ENCODE peak calls at places on chromosome 5, in seven cellular contexts. One of them, this sample, is unnamed. For H3K27me3, the result is how much of the 10 kb centered on the place peaks cover.

GRCh38 chr5:130168211-130168610 is 263.9 kb downstream of the CHSY3 start:
- DNase-seq in HCT116: no peak
- DNase-seq in astrocyte: peak
- DNase-seq in GM23248: peak
- DNase-seq in neural progenitor cell: no peak
- DNase-seq in fibroblast of lung: peak
- DNase-seq in neuronal stem cell: no peak
- DNase-seq in this sample: peak

GRCh38 chr5:107604146-107604910 is 66.4 kb downstream of the EFNA5 start:
- DNase-seq in astrocyte: no peak
- DNase-seq in HCT116: no peak
- DNase-seq in GM23248: no peak
- DNase-seq in neural progenitor cell: no peak
- DNase-seq in neuronal stem cell: no peak
- DNase-seq in fibroblast of lung: no peak
- DNase-seq in this sample: no peak

GRCh38 chr5:150458819-150459557 is 9.4 kb upstream of the RPS14 start:
- DNase-seq in neuronal stem cell: peak
- DNase-seq in astrocyte: no peak
- DNase-seq in neural progenitor cell: peak
- DNase-seq in HCT116: no peak
- DNase-seq in GM23248: peak
- DNase-seq in fibroblast of lung: peak
- DNase-seq in this sample: peak

GRCh38 chr5:138439537-138440225 is 824 bp downstream of the REEP2 start:
- DNase-seq in GM23248: no peak
- DNase-seq in fibroblast of lung: no peak
- DNase-seq in HCT116: no peak
- DNase-seq in neuronal stem cell: no peak
- DNase-seq in astrocyte: no peak
- DNase-seq in neural progenitor cell: peak
- DNase-seq in this sample: peak

GRCh38 chr5:160081495-160081894 is 37.8 kb downstream of the PWWP2A start:
- DNase-seq in fibroblast of lung: no peak
- DNase-seq in HCT116: no peak
- DNase-seq in GM23248: no peak
- DNase-seq in neuronal stem cell: no peak
- DNase-seq in neural progenitor cell: no peak
- DNase-seq in astrocyte: peak
- DNase-seq in this sample: no peak

GRCh38 chr5:150640311-150641005 is at the start of gene SYNPO:
- DNase-seq in GM23248: peak
- DNase-seq in neuronal stem cell: no peak
- DNase-seq in astrocyte: peak
- DNase-seq in HCT116: no peak
- DNase-seq in neural progenitor cell: no peak
- DNase-seq in fibroblast of lung: peak
- DNase-seq in this sample: peak

GRCh38 chr5:107633171-107633901 is 37.4 kb downstream of the EFNA5 start:
- DNase-seq in astrocyte: peak
- DNase-seq in GM23248: peak
- DNase-seq in fibroblast of lung: peak
- DNase-seq in neuronal stem cell: no peak
- DNase-seq in neural progenitor cell: peak
- DNase-seq in HCT116: no peak
- DNase-seq in this sample: no peak

GRCh38 chr5:39503148-39503547 is 78.4 kb upstream of the DAB2 start:
- DNase-seq in fibroblast of lung: peak
- DNase-seq in neural progenitor cell: no peak
- DNase-seq in astrocyte: no peak
- DNase-seq in GM23248: peak
- DNase-seq in HCT116: no peak
- DNase-seq in neuronal stem cell: no peak
- DNase-seq in this sample: peak

GRCh38 chr5:151251001-151251551 is 1.9 kb upstream of the GM2A start:
- DNase-seq in GM23248: no peak
- DNase-seq in neuronal stem cell: no peak
- DNase-seq in astrocyte: no peak
- DNase-seq in neural progenitor cell: no peak
- DNase-seq in fibroblast of lung: no peak
- DNase-seq in HCT116: no peak
- DNase-seq in this sample: no peak

GRCh38 chr5:132213666-132214065 is 14.0 kb downstream of the P4HA2 start:
- DNase-seq in HCT116: no peak
- DNase-seq in neural progenitor cell: no peak
- DNase-seq in astrocyte: no peak
- DNase-seq in GM23248: no peak
- DNase-seq in fibroblast of lung: no peak
- DNase-seq in neuronal stem cell: no peak
- DNase-seq in this sample: no peak

GRCh38 chr5:132209131-132209530 is 18.5 kb downstream of the P4HA2 start:
- DNase-seq in HCT116: no peak
- DNase-seq in neuronal stem cell: no peak
- DNase-seq in astrocyte: peak
- DNase-seq in GM23248: no peak
- DNase-seq in neural progenitor cell: no peak
- DNase-seq in fibroblast of lung: peak
- DNase-seq in this sample: no peak

GRCh38 chr5:132209901-132210545 is 17.6 kb downstream of the P4HA2 start:
- DNase-seq in HCT116: no peak
- DNase-seq in neuronal stem cell: no peak
- DNase-seq in fibroblast of lung: no peak
- DNase-seq in astrocyte: no peak
- DNase-seq in GM23248: no peak
- DNase-seq in neural progenitor cell: no peak
- DNase-seq in this sample: no peak

GRCh38 chr5:132211787-132212186 is 15.9 kb downstream of the P4HA2 start:
- DNase-seq in astrocyte: peak
- DNase-seq in GM23248: no peak
- DNase-seq in HCT116: no peak
- DNase-seq in fibroblast of lung: peak
- DNase-seq in neural progenitor cell: no peak
- DNase-seq in neuronal stem cell: no peak
- DNase-seq in this sample: no peak

GRCh38 chr5:132210944-132211343 is 16.7 kb downstream of the P4HA2 start:
- DNase-seq in neural progenitor cell: no peak
- DNase-seq in fibroblast of lung: no peak
- DNase-seq in neuronal stem cell: no peak
- DNase-seq in GM23248: no peak
- DNase-seq in HCT116: no peak
- DNase-seq in astrocyte: no peak
- DNase-seq in this sample: no peak
- H3K9ac ChIP-seq in neural progenitor cell: no peak
- H3K9ac ChIP-seq in fibroblast of lung: no peak
- H3K9ac ChIP-seq in neuronal stem cell: no peak
- H3K9ac ChIP-seq in GM23248: no peak
- H3K9ac ChIP-seq in HCT116: no peak
- H3K9ac ChIP-seq in astrocyte: no peak
- H3K9ac ChIP-seq in this sample: no peak

GRCh38 chr5:31995714-31996113 is 178.4 kb downstream of the GOLPH3 start:
- DNase-seq in neural progenitor cell: no peak
- DNase-seq in astrocyte: no peak
- DNase-seq in GM23248: no peak
- DNase-seq in HCT116: no peak
- DNase-seq in neuronal stem cell: no peak
- DNase-seq in fibroblast of lung: no peak
- DNase-seq in this sample: no peak

GRCh38 chr5:31995011-31995410 is 179.1 kb downstream of the GOLPH3 start:
- DNase-seq in HCT116: no peak
- DNase-seq in neuronal stem cell: no peak
- DNase-seq in fibroblast of lung: no peak
- DNase-seq in neural progenitor cell: no peak
- DNase-seq in GM23248: no peak
- DNase-seq in astrocyte: no peak
- DNase-seq in this sample: no peak

GRCh38 chr5:31999470-31999869 is 174.6 kb downstream of the GOLPH3 start:
- DNase-seq in neuronal stem cell: no peak
- DNase-seq in neural progenitor cell: no peak
- DNase-seq in HCT116: no peak
- DNase-seq in GM23248: no peak
- DNase-seq in fibroblast of lung: no peak
- DNase-seq in astrocyte: no peak
- DNase-seq in this sample: no peak

GRCh38 chr5:31993182-31993961 is 180.7 kb downstream of the GOLPH3 start:
- DNase-seq in HCT116: no peak
- DNase-seq in GM23248: peak
- DNase-seq in fibroblast of lung: peak
- DNase-seq in neural progenitor cell: no peak
- DNase-seq in astrocyte: peak
- DNase-seq in neuronal stem cell: no peak
- DNase-seq in this sample: peak

GRCh38 chr5:31996909-31997308 is 177.2 kb downstream of the GOLPH3 start:
- DNase-seq in neuronal stem cell: no peak
- DNase-seq in fibroblast of lung: no peak
- DNase-seq in neural progenitor cell: no peak
- DNase-seq in HCT116: no peak
- DNase-seq in GM23248: no peak
- DNase-seq in astrocyte: no peak
- DNase-seq in this sample: no peak
- H3K4me3 ChIP-seq in neuronal stem cell: no peak
- H3K4me3 ChIP-seq in fibroblast of lung: no peak
- H3K4me3 ChIP-seq in neural progenitor cell: no peak
- H3K4me3 ChIP-seq in HCT116: no peak
- H3K4me3 ChIP-seq in GM23248: no peak
- H3K4me3 ChIP-seq in astrocyte: no peak
- H3K4me3 ChIP-seq in this sample: no peak

DNA sequence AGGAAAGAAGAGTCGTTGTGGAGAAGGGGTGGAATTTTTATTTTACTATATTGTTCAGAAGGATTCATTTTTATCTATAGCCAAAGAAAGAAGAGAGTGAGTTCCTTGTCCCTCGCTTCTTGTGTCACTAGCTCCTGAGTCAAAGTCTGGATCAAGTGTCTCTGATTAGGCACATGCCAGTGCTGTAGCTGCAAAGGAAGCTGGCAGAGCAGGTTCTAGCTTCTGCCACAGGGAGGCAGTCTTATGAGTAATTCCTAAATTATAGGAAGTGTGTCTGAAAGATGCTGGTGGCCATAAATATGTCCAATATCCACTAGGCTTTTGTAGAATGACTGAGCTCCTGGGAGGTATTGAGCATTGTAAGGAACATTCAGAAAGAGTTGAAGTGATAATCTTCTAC is 84.7 kb downstream of the DOCK2 start:
- DNase-seq in astrocyte: no peak
- DNase-seq in GM23248: no peak
- DNase-seq in HCT116: no peak
- DNase-seq in fibroblast of lung: no peak
- DNase-seq in neural progenitor cell: no peak
- DNase-seq in neuronal stem cell: no peak
- DNase-seq in this sample: no peak
- H3K27me3 ChIP-seq in astrocyte: under half
- H3K27me3 ChIP-seq in GM23248: under half
- H3K27me3 ChIP-seq in HCT116: under half
- H3K27me3 ChIP-seq in fibroblast of lung: under half
- H3K27me3 ChIP-seq in neural progenitor cell: under half
- H3K27me3 ChIP-seq in neuronal stem cell: under half
- H3K27me3 ChIP-seq in this sample: under half

GRCh38 chr5:51227963-51228515 is 155.2 kb upstream of the ISL1 start:
- DNase-seq in neural progenitor cell: peak
- DNase-seq in astrocyte: no peak
- DNase-seq in fibroblast of lung: no peak
- DNase-seq in neuronal stem cell: no peak
- DNase-seq in GM23248: no peak
- DNase-seq in HCT116: no peak
- DNase-seq in this sample: no peak
- H3K9ac ChIP-seq in neural progenitor cell: no peak
- H3K9ac ChIP-seq in astrocyte: no peak
- H3K9ac ChIP-seq in fibroblast of lung: no peak
- H3K9ac ChIP-seq in neuronal stem cell: no peak
- H3K9ac ChIP-seq in GM23248: no peak
- H3K9ac ChIP-seq in HCT116: no peak
- H3K9ac ChIP-seq in this sample: no peak

DNA sequence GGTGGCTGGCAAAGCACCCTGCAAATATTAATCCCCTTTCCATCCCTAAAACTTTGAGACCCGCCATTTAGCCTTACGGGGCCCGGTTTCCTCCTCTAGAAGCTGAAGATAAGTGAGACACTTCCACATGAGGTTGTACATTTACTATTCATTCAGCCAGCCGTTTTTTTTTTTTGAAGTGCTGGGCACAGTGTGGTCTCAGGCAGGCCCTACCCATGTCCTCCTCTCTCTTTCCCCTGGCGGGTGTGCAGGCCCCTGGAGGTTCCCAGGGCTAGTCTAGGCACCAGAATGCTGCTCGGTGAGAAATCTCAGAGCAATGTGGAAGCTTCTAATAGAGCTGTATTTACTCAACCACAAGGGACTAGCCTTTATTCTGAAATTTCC is 107.4 kb upstream of the LARP1 start:
- DNase-seq in fibroblast of lung: no peak
- DNase-seq in HCT116: no peak
- DNase-seq in astrocyte: no peak
- DNase-seq in neuronal stem cell: no peak
- DNase-seq in neural progenitor cell: no peak
- DNase-seq in GM23248: peak
- DNase-seq in this sample: no peak
- H3K4me3 ChIP-seq in fibroblast of lung: no peak
- H3K4me3 ChIP-seq in HCT116: no peak
- H3K4me3 ChIP-seq in astrocyte: no peak
- H3K4me3 ChIP-seq in neuronal stem cell: no peak
- H3K4me3 ChIP-seq in neural progenitor cell: peak
- H3K4me3 ChIP-seq in GM23248: no peak
- H3K4me3 ChIP-seq in this sample: peak

GRCh38 chr5:115813719-115814118 is 2.7 kb downstream of the CDO1 start:
- DNase-seq in neural progenitor cell: peak
- DNase-seq in fibroblast of lung: peak
- DNase-seq in HCT116: no peak
- DNase-seq in neuronal stem cell: no peak
- DNase-seq in astrocyte: no peak
- DNase-seq in GM23248: no peak
- DNase-seq in this sample: no peak
- H3K27me3 ChIP-seq in neural progenitor cell: under half
- H3K27me3 ChIP-seq in fibroblast of lung: under half
- H3K27me3 ChIP-seq in HCT116: under half
- H3K27me3 ChIP-seq in neuronal stem cell: under half
- H3K27me3 ChIP-seq in astrocyte: under half
- H3K27me3 ChIP-seq in GM23248: under half
- H3K27me3 ChIP-seq in this sample: under half

GRCh38 chr5:122184676-122185255 is 55.4 kb downstream of the ZNF474 start:
- DNase-seq in astrocyte: no peak
- DNase-seq in neural progenitor cell: no peak
- DNase-seq in HCT116: no peak
- DNase-seq in GM23248: no peak
- DNase-seq in fibroblast of lung: no peak
- DNase-seq in neuronal stem cell: no peak
- DNase-seq in this sample: no peak

GRCh38 chr5:122183098-122183794 is 53.9 kb downstream of the ZNF474 start:
- DNase-seq in fibroblast of lung: peak
- DNase-seq in neuronal stem cell: no peak
- DNase-seq in GM23248: peak
- DNase-seq in neural progenitor cell: no peak
- DNase-seq in astrocyte: peak
- DNase-seq in HCT116: no peak
- DNase-seq in this sample: peak

GRCh38 chr5:122180863-122181519 is 51.6 kb downstream of the ZNF474 start:
- DNase-seq in fibroblast of lung: peak
- DNase-seq in neural progenitor cell: no peak
- DNase-seq in GM23248: peak
- DNase-seq in neuronal stem cell: no peak
- DNase-seq in HCT116: no peak
- DNase-seq in astrocyte: peak
- DNase-seq in this sample: peak

GRCh38 chr5:122183795-122184185 is 54.4 kb downstream of the ZNF474 start:
- DNase-seq in neuronal stem cell: no peak
- DNase-seq in fibroblast of lung: no peak
- DNase-seq in HCT116: no peak
- DNase-seq in astrocyte: no peak
- DNase-seq in GM23248: no peak
- DNase-seq in neural progenitor cell: no peak
- DNase-seq in this sample: no peak

GRCh38 chr5:122182491-122182921 is 53.2 kb downstream of the ZNF474 start:
- DNase-seq in fibroblast of lung: peak
- DNase-seq in GM23248: peak
- DNase-seq in neuronal stem cell: no peak
- DNase-seq in neural progenitor cell: peak
- DNase-seq in astrocyte: peak
- DNase-seq in HCT116: no peak
- DNase-seq in this sample: peak
- H3K9ac ChIP-seq in fibroblast of lung: no peak
- H3K9ac ChIP-seq in GM23248: peak
- H3K9ac ChIP-seq in neuronal stem cell: no peak
- H3K9ac ChIP-seq in neural progenitor cell: no peak
- H3K9ac ChIP-seq in astrocyte: peak
- H3K9ac ChIP-seq in HCT116: no peak
- H3K9ac ChIP-seq in this sample: peak

This sample was measured in adipocyte.